ENCODE peak calls at places on chromosomes 7 and 10, in seven cellular contexts. One of them, this sample, is unnamed.

GRCh38 chr10:3655528-3655927 is 129.5 kb downstream of the KLF6 start:
- DNase-seq in sigmoid colon: no peak
- DNase-seq in endothelial cell: no peak
- DNase-seq in fibroblast of pulmonary artery: no peak
- DNase-seq in astrocyte of the cerebellum: no peak
- DNase-seq in colonic mucosa: no peak
- DNase-seq in CD8-positive, alpha-beta T cell: no peak
- DNase-seq in this sample: no peak

GRCh38 chr7:96700516-96700915 is 9.1 kb downstream of the SEM1 start:
- DNase-seq in sigmoid colon: no peak
- DNase-seq in endothelial cell: no peak
- DNase-seq in fibroblast of pulmonary artery: no peak
- DNase-seq in astrocyte of the cerebellum: no peak
- DNase-seq in colonic mucosa: no peak
- DNase-seq in CD8-positive, alpha-beta T cell: no peak
- DNase-seq in this sample: no peak

GRCh38 chr7:73715648-73716317 is 3.7 kb downstream of the STX1A start:
- DNase-seq in sigmoid colon: no peak
- DNase-seq in endothelial cell: no peak
- DNase-seq in fibroblast of pulmonary artery: peak; percentile 92
- DNase-seq in astrocyte of the cerebellum: peak; percentile 48
- DNase-seq in colonic mucosa: no peak
- DNase-seq in CD8-positive, alpha-beta T cell: no peak
- DNase-seq in this sample: peak; percentile 98

GRCh38 chr7:6423942-6424701 is 23.6 kb downstream of the DAGLB start:
- DNase-seq in sigmoid colon: no peak
- DNase-seq in endothelial cell: no peak
- DNase-seq in fibroblast of pulmonary artery: no peak
- DNase-seq in astrocyte of the cerebellum: no peak
- DNase-seq in colonic mucosa: peak; percentile 36
- DNase-seq in CD8-positive, alpha-beta T cell: no peak
- DNase-seq in this sample: no peak

GRCh38 chr7:44149571-44150465 is 8.7 kb upstream of the MYL7 start:
- DNase-seq in sigmoid colon: peak; percentile 34
- DNase-seq in endothelial cell: no peak
- DNase-seq in fibroblast of pulmonary artery: no peak
- DNase-seq in astrocyte of the cerebellum: no peak
- DNase-seq in colonic mucosa: no peak
- DNase-seq in CD8-positive, alpha-beta T cell: no peak
- DNase-seq in this sample: no peak

GRCh38 chr7:129612112-129613015 is 844 bp downstream of the NRF1 start:
- DNase-seq in sigmoid colon: peak; percentile 88
- DNase-seq in endothelial cell: peak; percentile 23
- DNase-seq in fibroblast of pulmonary artery: peak; percentile 57
- DNase-seq in astrocyte of the cerebellum: peak; percentile 19
- DNase-seq in colonic mucosa: peak; percentile 52
- DNase-seq in CD8-positive, alpha-beta T cell: peak; percentile 61
- DNase-seq in this sample: peak; percentile 17

GRCh38 chr10:79385392-79385795 is 38.1 kb downstream of the PPIF start:
- DNase-seq in sigmoid colon: peak; percentile 64
- DNase-seq in endothelial cell: no peak
- DNase-seq in fibroblast of pulmonary artery: no peak
- DNase-seq in astrocyte of the cerebellum: no peak
- DNase-seq in colonic mucosa: no peak
- DNase-seq in CD8-positive, alpha-beta T cell: peak; percentile 17
- DNase-seq in this sample: no peak

GRCh38 chr10:77501152-77501845 is 136.3 kb downstream of the KCNMA1 start:
- DNase-seq in sigmoid colon: peak; percentile 70
- DNase-seq in endothelial cell: no peak
- DNase-seq in fibroblast of pulmonary artery: peak; percentile 77
- DNase-seq in astrocyte of the cerebellum: no peak
- DNase-seq in colonic mucosa: no peak
- DNase-seq in CD8-positive, alpha-beta T cell: no peak
- DNase-seq in this sample: peak; percentile 96

GRCh38 chr7:81983421-81983820 is 213.6 kb upstream of the HGF start:
- DNase-seq in sigmoid colon: no peak
- DNase-seq in endothelial cell: no peak
- DNase-seq in fibroblast of pulmonary artery: no peak
- DNase-seq in astrocyte of the cerebellum: no peak
- DNase-seq in colonic mucosa: no peak
- DNase-seq in CD8-positive, alpha-beta T cell: no peak
- DNase-seq in this sample: no peak

GRCh38 chr10:109902992-109903947 is 20.0 kb downstream of the XPNPEP1 start:
- DNase-seq in sigmoid colon: no peak
- DNase-seq in endothelial cell: no peak
- DNase-seq in fibroblast of pulmonary artery: no peak
- DNase-seq in astrocyte of the cerebellum: no peak
- DNase-seq in colonic mucosa: no peak
- DNase-seq in CD8-positive, alpha-beta T cell: no peak
- DNase-seq in this sample: peak; percentile 31

GRCh38 chr10:34292178-34292565 is 522.9 kb downstream of the PARD3 start:
- DNase-seq in sigmoid colon: no peak
- DNase-seq in endothelial cell: no peak
- DNase-seq in fibroblast of pulmonary artery: peak; percentile 61
- DNase-seq in astrocyte of the cerebellum: no peak
- DNase-seq in colonic mucosa: no peak
- DNase-seq in CD8-positive, alpha-beta T cell: no peak
- DNase-seq in this sample: no peak

GRCh38 chr7:5450549-5451327 is 27.1 kb upstream of the TNRC18 start:
- DNase-seq in sigmoid colon: peak; percentile 81
- DNase-seq in endothelial cell: peak; percentile 65
- DNase-seq in fibroblast of pulmonary artery: peak; percentile 41
- DNase-seq in astrocyte of the cerebellum: no peak
- DNase-seq in colonic mucosa: peak; percentile 58
- DNase-seq in CD8-positive, alpha-beta T cell: peak; percentile 67
- DNase-seq in this sample: no peak

GRCh38 chr10:71646051-71646450 is 73.5 kb downstream of the C10orf105 start:
- DNase-seq in sigmoid colon: no peak
- DNase-seq in endothelial cell: no peak
- DNase-seq in fibroblast of pulmonary artery: no peak
- DNase-seq in astrocyte of the cerebellum: no peak
- DNase-seq in colonic mucosa: no peak
- DNase-seq in CD8-positive, alpha-beta T cell: no peak
- DNase-seq in this sample: no peak
- TF ChIP-seq CTCF in sigmoid colon: no peak
- TF ChIP-seq CTCF in endothelial cell: no peak
- TF ChIP-seq CTCF in fibroblast of pulmonary artery: no peak
- TF ChIP-seq CTCF in astrocyte of the cerebellum: no peak
- TF ChIP-seq CTCF in colonic mucosa: no peak
- TF ChIP-seq CTCF in CD8-positive, alpha-beta T cell: no peak
- TF ChIP-seq CTCF in this sample: no peak

GRCh38 chr7:90303241-90303640 is 17.9 kb downstream of the FAM237B start:
- DNase-seq in sigmoid colon: no peak
- DNase-seq in endothelial cell: no peak
- DNase-seq in fibroblast of pulmonary artery: no peak
- DNase-seq in astrocyte of the cerebellum: no peak
- DNase-seq in colonic mucosa: no peak
- DNase-seq in CD8-positive, alpha-beta T cell: no peak
- DNase-seq in this sample: no peak

GRCh38 chr7:90297118-90297517 is 24.0 kb downstream of the FAM237B start:
- DNase-seq in sigmoid colon: no peak
- DNase-seq in endothelial cell: no peak
- DNase-seq in fibroblast of pulmonary artery: no peak
- DNase-seq in astrocyte of the cerebellum: no peak
- DNase-seq in colonic mucosa: no peak
- DNase-seq in CD8-positive, alpha-beta T cell: no peak
- DNase-seq in this sample: no peak

DNA sequence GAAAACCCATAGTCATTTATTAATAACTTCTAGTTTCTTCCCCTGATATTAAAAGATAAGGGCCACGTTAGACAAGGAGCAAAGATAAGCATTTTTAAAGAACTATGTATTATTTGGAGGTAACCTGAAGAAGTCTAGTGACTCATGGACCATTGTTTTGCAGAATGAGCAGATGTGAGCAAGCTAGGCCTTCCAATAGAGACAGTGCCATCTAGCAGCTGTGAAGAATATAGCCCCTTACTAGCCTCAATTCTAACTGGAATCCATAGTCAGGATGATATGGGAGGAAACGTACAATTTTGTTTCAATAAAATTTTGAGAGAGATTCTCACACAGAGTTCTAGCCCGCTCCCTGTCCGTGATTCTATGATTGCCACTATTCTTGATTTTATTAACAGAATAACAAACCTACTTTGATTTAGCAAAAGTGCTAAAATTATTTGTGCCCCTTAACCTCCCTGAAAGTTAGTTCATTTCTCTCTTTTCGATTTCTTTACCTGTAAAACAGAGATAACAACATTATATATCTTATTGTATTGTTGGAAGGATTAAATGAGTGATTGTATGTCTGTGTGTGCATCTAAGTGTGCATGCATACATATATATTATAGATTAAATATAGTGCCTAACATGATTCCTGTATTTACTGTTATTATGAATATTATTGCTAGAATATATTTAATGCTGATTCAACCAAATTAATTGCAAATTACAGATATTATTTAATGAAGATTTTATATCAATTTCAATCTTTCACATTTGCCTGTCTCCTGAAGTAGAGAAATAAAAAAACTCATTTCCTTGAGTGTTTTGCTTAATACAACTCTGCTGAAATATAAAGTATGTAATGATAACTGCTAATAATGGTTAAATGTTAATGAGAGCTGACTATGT is 22.7 kb downstream of the FAM237B start:
- DNase-seq in sigmoid colon: no peak
- DNase-seq in endothelial cell: no peak
- DNase-seq in fibroblast of pulmonary artery: peak; percentile 86
- DNase-seq in astrocyte of the cerebellum: peak; percentile 59
- DNase-seq in colonic mucosa: no peak
- DNase-seq in CD8-positive, alpha-beta T cell: no peak
- DNase-seq in this sample: peak; percentile 71
- TF ChIP-seq CTCF in sigmoid colon: peak; percentile 33
- TF ChIP-seq CTCF in endothelial cell: no peak
- TF ChIP-seq CTCF in fibroblast of pulmonary artery: peak; percentile 92
- TF ChIP-seq CTCF in astrocyte of the cerebellum: peak; percentile 85
- TF ChIP-seq CTCF in colonic mucosa: peak; percentile 29
- TF ChIP-seq CTCF in CD8-positive, alpha-beta T cell: no peak
- TF ChIP-seq CTCF in this sample: peak; percentile 77

DNA sequence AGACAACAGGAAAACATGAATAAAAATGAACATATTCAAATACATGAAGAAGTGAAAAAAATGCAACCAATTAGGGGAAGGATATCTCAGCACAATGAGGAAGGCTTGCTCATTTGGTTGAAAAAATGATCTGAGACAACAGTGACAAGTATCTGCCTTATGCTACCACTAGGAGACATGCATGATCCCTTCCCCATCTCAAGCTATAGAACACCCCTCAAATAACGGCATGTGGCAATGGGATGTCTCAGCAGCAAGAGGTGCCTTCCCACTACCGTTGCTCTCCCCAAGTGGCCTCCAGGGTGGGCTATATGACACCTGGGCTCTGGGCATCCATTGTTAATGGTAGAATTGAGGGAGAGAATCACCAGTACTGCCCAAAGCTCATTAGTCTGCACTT is 98.1 kb upstream of the RSU1 start:
- DNase-seq in sigmoid colon: no peak
- DNase-seq in endothelial cell: no peak
- DNase-seq in fibroblast of pulmonary artery: no peak
- DNase-seq in astrocyte of the cerebellum: no peak
- DNase-seq in colonic mucosa: no peak
- DNase-seq in CD8-positive, alpha-beta T cell: no peak
- DNase-seq in this sample: no peak
- TF ChIP-seq CTCF in sigmoid colon: no peak
- TF ChIP-seq CTCF in endothelial cell: no peak
- TF ChIP-seq CTCF in fibroblast of pulmonary artery: no peak
- TF ChIP-seq CTCF in astrocyte of the cerebellum: no peak
- TF ChIP-seq CTCF in colonic mucosa: no peak
- TF ChIP-seq CTCF in CD8-positive, alpha-beta T cell: no peak
- TF ChIP-seq CTCF in this sample: peak; percentile 27

DNA sequence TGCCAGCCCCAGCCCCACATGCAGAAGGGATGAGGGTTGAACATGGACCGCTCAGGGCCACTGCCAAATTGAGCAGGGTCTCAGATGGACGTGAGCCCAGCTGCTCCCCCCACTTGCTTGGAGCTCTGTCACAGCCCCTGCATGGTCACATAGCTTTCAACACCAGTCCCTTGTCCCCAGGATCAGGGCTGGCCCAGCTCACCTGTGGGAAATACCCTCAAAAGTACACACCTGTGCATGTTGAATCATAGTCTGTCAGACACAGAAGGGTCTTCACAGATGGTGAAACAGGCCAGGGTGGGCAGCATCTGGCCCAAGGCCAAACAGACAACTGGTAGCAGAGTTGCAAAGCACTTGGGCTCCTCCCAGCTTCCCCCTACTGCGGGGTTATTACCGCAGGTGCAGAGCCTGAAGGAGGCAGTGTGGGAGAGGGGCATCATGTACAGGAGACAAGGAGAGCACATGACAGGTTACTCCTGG is 77.6 kb upstream of the UNC5B start:
- DNase-seq in sigmoid colon: no peak
- DNase-seq in endothelial cell: no peak
- DNase-seq in fibroblast of pulmonary artery: no peak
- DNase-seq in astrocyte of the cerebellum: no peak
- DNase-seq in colonic mucosa: no peak
- DNase-seq in CD8-positive, alpha-beta T cell: no peak
- DNase-seq in this sample: no peak
- TF ChIP-seq CTCF in sigmoid colon: no peak
- TF ChIP-seq CTCF in endothelial cell: no peak
- TF ChIP-seq CTCF in fibroblast of pulmonary artery: no peak
- TF ChIP-seq CTCF in astrocyte of the cerebellum: no peak
- TF ChIP-seq CTCF in colonic mucosa: no peak
- TF ChIP-seq CTCF in CD8-positive, alpha-beta T cell: no peak
- TF ChIP-seq CTCF in this sample: no peak

GRCh38 chr10:122279725-122280141 is 8.6 kb downstream of the BTBD16 start:
- DNase-seq in sigmoid colon: peak; percentile 58
- DNase-seq in endothelial cell: peak; percentile 81
- DNase-seq in fibroblast of pulmonary artery: peak; percentile 64
- DNase-seq in astrocyte of the cerebellum: no peak
- DNase-seq in colonic mucosa: no peak
- DNase-seq in CD8-positive, alpha-beta T cell: no peak
- DNase-seq in this sample: peak; percentile 55
- TF ChIP-seq CTCF in sigmoid colon: peak; percentile 44
- TF ChIP-seq CTCF in endothelial cell: peak; percentile 72
- TF ChIP-seq CTCF in fibroblast of pulmonary artery: peak; percentile 79
- TF ChIP-seq CTCF in astrocyte of the cerebellum: peak; percentile 76
- TF ChIP-seq CTCF in colonic mucosa: peak; percentile 47
- TF ChIP-seq CTCF in CD8-positive, alpha-beta T cell: no peak
- TF ChIP-seq CTCF in this sample: peak; percentile 82